ENCODE peak calls at places on chromosome 20, in four cellular contexts. One of them, this sample, is unnamed.

GRCh38 chr20:63097336-63097831 is 90.6 kb upstream of the BHLHE23 start:
- DNase-seq in activated naive CD8-positive, alpha-beta T cell treated with anti-CD3 and anti-CD28 coated beads for 36 hours: no peak
- DNase-seq in Caki2: no peak
- DNase-seq in NAMALWA: no peak
- DNase-seq in this sample: peak

GRCh38 chr20:15675813-15676484 is 897.3 kb downstream of the KIF16B start:
- DNase-seq in activated naive CD8-positive, alpha-beta T cell treated with anti-CD3 and anti-CD28 coated beads for 36 hours: no peak
- DNase-seq in Caki2: no peak
- DNase-seq in NAMALWA: no peak
- DNase-seq in this sample: no peak

GRCh38 chr20:25058797-25059486 is 1.0 kb upstream of the ACSS1 start:
- DNase-seq in activated naive CD8-positive, alpha-beta T cell treated with anti-CD3 and anti-CD28 coated beads for 36 hours: no peak
- DNase-seq in Caki2: no peak
- DNase-seq in NAMALWA: peak
- DNase-seq in this sample: peak

GRCh38 chr20:3661060-3661820 is 2.0 kb downstream of the GFRA4 start:
- DNase-seq in activated naive CD8-positive, alpha-beta T cell treated with anti-CD3 and anti-CD28 coated beads for 36 hours: no peak
- DNase-seq in Caki2: no peak
- DNase-seq in NAMALWA: no peak
- DNase-seq in this sample: peak

GRCh38 chr20:44343162-44343675 is 6.4 kb downstream of the R3HDML start:
- DNase-seq in activated naive CD8-positive, alpha-beta T cell treated with anti-CD3 and anti-CD28 coated beads for 36 hours: no peak
- DNase-seq in Caki2: no peak
- DNase-seq in NAMALWA: no peak
- DNase-seq in this sample: no peak

GRCh38 chr20:40672095-40672494 is 16.9 kb downstream of the MAFB start:
- DNase-seq in activated naive CD8-positive, alpha-beta T cell treated with anti-CD3 and anti-CD28 coated beads for 36 hours: no peak
- DNase-seq in Caki2: no peak
- DNase-seq in NAMALWA: no peak
- DNase-seq in this sample: no peak

GRCh38 chr20:24677626-24678328 is 208.3 kb downstream of the SYNDIG1 start:
- DNase-seq in activated naive CD8-positive, alpha-beta T cell treated with anti-CD3 and anti-CD28 coated beads for 36 hours: no peak
- DNase-seq in Caki2: no peak
- DNase-seq in NAMALWA: no peak
- DNase-seq in this sample: peak

GRCh38 chr20:63116412-63117106 is 99.4 kb downstream of the YTHDF1 start:
- DNase-seq in activated naive CD8-positive, alpha-beta T cell treated with anti-CD3 and anti-CD28 coated beads for 36 hours: no peak
- DNase-seq in Caki2: peak
- DNase-seq in NAMALWA: no peak
- DNase-seq in this sample: peak

GRCh38 chr20:58246346-58246745 is 17.9 kb upstream of the ANKRD60 start:
- DNase-seq in activated naive CD8-positive, alpha-beta T cell treated with anti-CD3 and anti-CD28 coated beads for 36 hours: no peak
- DNase-seq in Caki2: peak
- DNase-seq in NAMALWA: no peak
- DNase-seq in this sample: no peak

GRCh38 chr20:14553774-14554524 is 216.5 kb upstream of the FLRT3 start:
- DNase-seq in activated naive CD8-positive, alpha-beta T cell treated with anti-CD3 and anti-CD28 coated beads for 36 hours: no peak
- DNase-seq in Caki2: no peak
- DNase-seq in NAMALWA: no peak
- DNase-seq in this sample: no peak

GRCh38 chr20:60465993-60466682 is 507.9 kb downstream of the CDH26 start:
- DNase-seq in activated naive CD8-positive, alpha-beta T cell treated with anti-CD3 and anti-CD28 coated beads for 36 hours: no peak
- DNase-seq in Caki2: no peak
- DNase-seq in NAMALWA: no peak
- DNase-seq in this sample: no peak

GRCh38 chr20:53691060-53691810 is 97.6 kb upstream of the ZNF217 start:
- DNase-seq in activated naive CD8-positive, alpha-beta T cell treated with anti-CD3 and anti-CD28 coated beads for 36 hours: no peak
- DNase-seq in Caki2: peak
- DNase-seq in NAMALWA: no peak
- DNase-seq in this sample: no peak

GRCh38 chr20:38471245-38471644 is 1.4 kb upstream of the RALGAPB start:
- DNase-seq in activated naive CD8-positive, alpha-beta T cell treated with anti-CD3 and anti-CD28 coated beads for 36 hours: no peak
- DNase-seq in Caki2: no peak
- DNase-seq in NAMALWA: no peak
- DNase-seq in this sample: no peak

GRCh38 chr20:23434521-23435313 is 4.8 kb upstream of the CSTL1 start:
- DNase-seq in activated naive CD8-positive, alpha-beta T cell treated with anti-CD3 and anti-CD28 coated beads for 36 hours: no peak
- DNase-seq in Caki2: no peak
- DNase-seq in NAMALWA: no peak
- DNase-seq in this sample: peak

GRCh38 chr20:51542033-51542893 is at the start of gene NFATC2:
- DNase-seq in activated naive CD8-positive, alpha-beta T cell treated with anti-CD3 and anti-CD28 coated beads for 36 hours: peak
- DNase-seq in Caki2: peak
- DNase-seq in NAMALWA: peak
- DNase-seq in this sample: no peak

GRCh38 chr20:35953411-35954199 is 697 bp downstream of the SCAND1 start:
- DNase-seq in activated naive CD8-positive, alpha-beta T cell treated with anti-CD3 and anti-CD28 coated beads for 36 hours: peak
- DNase-seq in Caki2: no peak
- DNase-seq in NAMALWA: peak
- DNase-seq in this sample: peak

GRCh38 chr20:41560971-41561370 is 57.2 kb downstream of the CHD6 start:
- DNase-seq in activated naive CD8-positive, alpha-beta T cell treated with anti-CD3 and anti-CD28 coated beads for 36 hours: no peak
- DNase-seq in Caki2: no peak
- DNase-seq in NAMALWA: peak
- DNase-seq in this sample: no peak

GRCh38 chr20:7912551-7912950 is 27.7 kb downstream of the HAO1 start:
- DNase-seq in activated naive CD8-positive, alpha-beta T cell treated with anti-CD3 and anti-CD28 coated beads for 36 hours: no peak
- DNase-seq in Caki2: no peak
- DNase-seq in NAMALWA: no peak
- DNase-seq in this sample: no peak

GRCh38 chr20:1202762-1203504 is at the start of gene C20orf202:
- DNase-seq in activated naive CD8-positive, alpha-beta T cell treated with anti-CD3 and anti-CD28 coated beads for 36 hours: no peak
- DNase-seq in Caki2: no peak
- DNase-seq in NAMALWA: no peak
- DNase-seq in this sample: no peak

GRCh38 chr20:1509237-1509636 is 18.0 kb upstream of the SIRPB2 start:
- DNase-seq in activated naive CD8-positive, alpha-beta T cell treated with anti-CD3 and anti-CD28 coated beads for 36 hours: peak
- DNase-seq in Caki2: peak
- DNase-seq in NAMALWA: peak
- DNase-seq in this sample: no peak

GRCh38 chr20:62027116-62027515 is 38.6 kb downstream of the TAF4 start:
- DNase-seq in activated naive CD8-positive, alpha-beta T cell treated with anti-CD3 and anti-CD28 coated beads for 36 hours: no peak
- DNase-seq in Caki2: no peak
- DNase-seq in NAMALWA: no peak
- DNase-seq in this sample: no peak

GRCh38 chr20:36179170-36179945 is 24.8 kb downstream of the EPB41L1 start:
- DNase-seq in activated naive CD8-positive, alpha-beta T cell treated with anti-CD3 and anti-CD28 coated beads for 36 hours: no peak
- DNase-seq in Caki2: no peak
- DNase-seq in NAMALWA: no peak
- DNase-seq in this sample: no peak

GRCh38 chr20:54140927-54141566 is 32.7 kb downstream of the CYP24A1 start:
- DNase-seq in activated naive CD8-positive, alpha-beta T cell treated with anti-CD3 and anti-CD28 coated beads for 36 hours: no peak
- DNase-seq in Caki2: peak
- DNase-seq in NAMALWA: no peak
- DNase-seq in this sample: no peak

GRCh38 chr20:62739581-62740285 is 31.1 kb downstream of the NTSR1 start:
- DNase-seq in activated naive CD8-positive, alpha-beta T cell treated with anti-CD3 and anti-CD28 coated beads for 36 hours: peak
- DNase-seq in Caki2: no peak
- DNase-seq in NAMALWA: no peak
- DNase-seq in this sample: peak

GRCh38 chr20:1907586-1907985 is 12.4 kb downstream of the SIRPA start:
- DNase-seq in activated naive CD8-positive, alpha-beta T cell treated with anti-CD3 and anti-CD28 coated beads for 36 hours: no peak
- DNase-seq in Caki2: no peak
- DNase-seq in NAMALWA: no peak
- DNase-seq in this sample: no peak

GRCh38 chr20:38196592-38196991 is 31.5 kb upstream of the TGM2 start:
- DNase-seq in activated naive CD8-positive, alpha-beta T cell treated with anti-CD3 and anti-CD28 coated beads for 36 hours: no peak
- DNase-seq in Caki2: no peak
- DNase-seq in NAMALWA: peak
- DNase-seq in this sample: peak

GRCh38 chr20:22921595-22922421 is 113.3 kb upstream of the SSTR4 start:
- DNase-seq in activated naive CD8-positive, alpha-beta T cell treated with anti-CD3 and anti-CD28 coated beads for 36 hours: no peak
- DNase-seq in Caki2: peak
- DNase-seq in NAMALWA: no peak
- DNase-seq in this sample: no peak

GRCh38 chr20:48503166-48503815 is 324.5 kb downstream of the PREX1 start:
- DNase-seq in activated naive CD8-positive, alpha-beta T cell treated with anti-CD3 and anti-CD28 coated beads for 36 hours: no peak
- DNase-seq in Caki2: no peak
- DNase-seq in NAMALWA: no peak
- DNase-seq in this sample: no peak

GRCh38 chr20:20782221-20782620 is 69.8 kb upstream of the RALGAPA2 start:
- DNase-seq in activated naive CD8-positive, alpha-beta T cell treated with anti-CD3 and anti-CD28 coated beads for 36 hours: no peak
- DNase-seq in Caki2: no peak
- DNase-seq in NAMALWA: no peak
- DNase-seq in this sample: no peak

GRCh38 chr20:20078041-20078440 is 25.7 kb downstream of the CFAP61 start:
- DNase-seq in activated naive CD8-positive, alpha-beta T cell treated with anti-CD3 and anti-CD28 coated beads for 36 hours: no peak
- DNase-seq in Caki2: no peak
- DNase-seq in NAMALWA: no peak
- DNase-seq in this sample: no peak

GRCh38 chr20:5770240-5770986 is 20.2 kb downstream of the SHLD1 start:
- DNase-seq in activated naive CD8-positive, alpha-beta T cell treated with anti-CD3 and anti-CD28 coated beads for 36 hours: no peak
- DNase-seq in Caki2: no peak
- DNase-seq in NAMALWA: peak
- DNase-seq in this sample: no peak

GRCh38 chr20:59935457-59936185 is 2.2 kb upstream of the SYCP2 start:
- DNase-seq in activated naive CD8-positive, alpha-beta T cell treated with anti-CD3 and anti-CD28 coated beads for 36 hours: no peak
- DNase-seq in Caki2: no peak
- DNase-seq in NAMALWA: no peak
- DNase-seq in this sample: no peak

GRCh38 chr20:35601021-35601973 is 14.3 kb upstream of the SPAG4 start:
- DNase-seq in activated naive CD8-positive, alpha-beta T cell treated with anti-CD3 and anti-CD28 coated beads for 36 hours: peak
- DNase-seq in Caki2: no peak
- DNase-seq in NAMALWA: no peak
- DNase-seq in this sample: peak

GRCh38 chr20:61556116-61556515 is 304.1 kb downstream of the CDH4 start:
- DNase-seq in activated naive CD8-positive, alpha-beta T cell treated with anti-CD3 and anti-CD28 coated beads for 36 hours: no peak
- DNase-seq in Caki2: peak
- DNase-seq in NAMALWA: no peak
- DNase-seq in this sample: no peak

GRCh38 chr20:61043681-61044080 is 208.4 kb upstream of the CDH4 start:
- DNase-seq in activated naive CD8-positive, alpha-beta T cell treated with anti-CD3 and anti-CD28 coated beads for 36 hours: no peak
- DNase-seq in Caki2: no peak
- DNase-seq in NAMALWA: no peak
- DNase-seq in this sample: no peak

GRCh38 chr20:12847862-12848261 is 160.9 kb upstream of the SPTLC3 start:
- DNase-seq in activated naive CD8-positive, alpha-beta T cell treated with anti-CD3 and anti-CD28 coated beads for 36 hours: no peak
- DNase-seq in Caki2: peak
- DNase-seq in NAMALWA: peak
- DNase-seq in this sample: no peak

This sample was measured in posterior vena cava.